ENCODE peak calls at places on chromosomes 6 and 20, in eight cellular contexts. One of them, this sample, is unnamed.
A peak's percentile ranks its signal among the peaks of the same experiment; 100 is the strongest.

GRCh38 chr6:110488606-110489005 is 12.2 kb upstream of the SLC22A16 start:
- DNase-seq in GM23338: no peak
- DNase-seq in coronary artery: no peak
- DNase-seq in left ventricle myocardium inferior: no peak
- DNase-seq in AG04450: no peak
- DNase-seq in PC-3: no peak
- DNase-seq in transverse colon: no peak
- DNase-seq in HL-60: no peak
- DNase-seq in this sample: no peak

GRCh38 chr6:36604090-36605060 is 10.2 kb downstream of the SRSF3 start:
- DNase-seq in GM23338: no peak
- DNase-seq in coronary artery: peak; percentile 4
- DNase-seq in left ventricle myocardium inferior: no peak
- DNase-seq in AG04450: no peak
- DNase-seq in PC-3: no peak
- DNase-seq in transverse colon: no peak
- DNase-seq in HL-60: no peak
- DNase-seq in this sample: no peak

GRCh38 chr6:70124882-70125535 is 177.9 kb downstream of the COL9A1 start:
- DNase-seq in GM23338: no peak
- DNase-seq in coronary artery: no peak
- DNase-seq in left ventricle myocardium inferior: no peak
- DNase-seq in AG04450: no peak
- DNase-seq in PC-3: peak; percentile 50
- DNase-seq in transverse colon: peak; percentile 13
- DNase-seq in HL-60: no peak
- DNase-seq in this sample: no peak

GRCh38 chr6:94350833-94351232 is 931.5 kb upstream of the EPHA7 start:
- DNase-seq in GM23338: peak; percentile 29
- DNase-seq in coronary artery: no peak
- DNase-seq in left ventricle myocardium inferior: no peak
- DNase-seq in AG04450: no peak
- DNase-seq in PC-3: no peak
- DNase-seq in transverse colon: no peak
- DNase-seq in HL-60: no peak
- DNase-seq in this sample: no peak

GRCh38 chr6:158841358-158841757 is 22.2 kb upstream of the EZR start:
- DNase-seq in GM23338: no peak
- DNase-seq in coronary artery: no peak
- DNase-seq in left ventricle myocardium inferior: no peak
- DNase-seq in AG04450: no peak
- DNase-seq in PC-3: no peak
- DNase-seq in transverse colon: no peak
- DNase-seq in HL-60: no peak
- DNase-seq in this sample: no peak

GRCh38 chr6:1575213-1576041 is 34.3 kb upstream of the FOXC1 start:
- DNase-seq in GM23338: no peak
- DNase-seq in coronary artery: no peak
- DNase-seq in left ventricle myocardium inferior: peak; percentile 33
- DNase-seq in AG04450: no peak
- DNase-seq in PC-3: no peak
- DNase-seq in transverse colon: no peak
- DNase-seq in HL-60: no peak
- DNase-seq in this sample: no peak

GRCh38 chr6:63764318-63764916 is 128.8 kb downstream of the PHF3 start:
- DNase-seq in GM23338: peak; percentile 68
- DNase-seq in coronary artery: no peak
- DNase-seq in left ventricle myocardium inferior: no peak
- DNase-seq in AG04450: peak; percentile 15
- DNase-seq in PC-3: peak; percentile 74
- DNase-seq in transverse colon: no peak
- DNase-seq in HL-60: peak; percentile 4
- DNase-seq in this sample: no peak

GRCh38 chr6:145012039-145012662 is 723.2 kb downstream of the EPM2A start:
- DNase-seq in GM23338: no peak
- DNase-seq in coronary artery: no peak
- DNase-seq in left ventricle myocardium inferior: no peak
- DNase-seq in AG04450: no peak
- DNase-seq in PC-3: no peak
- DNase-seq in transverse colon: no peak
- DNase-seq in HL-60: no peak
- DNase-seq in this sample: no peak

GRCh38 chr20:43379239-43379917 is 78.3 kb upstream of the SRSF6 start:
- DNase-seq in GM23338: no peak
- DNase-seq in coronary artery: no peak
- DNase-seq in left ventricle myocardium inferior: no peak
- DNase-seq in AG04450: peak; percentile 84
- DNase-seq in PC-3: peak; percentile 35
- DNase-seq in transverse colon: no peak
- DNase-seq in HL-60: no peak
- DNase-seq in this sample: no peak

GRCh38 chr20:46545827-46546138 is 4.7 kb downstream of the OCSTAMP start:
- DNase-seq in GM23338: no peak
- DNase-seq in coronary artery: no peak
- DNase-seq in left ventricle myocardium inferior: no peak
- DNase-seq in AG04450: no peak
- DNase-seq in PC-3: no peak
- DNase-seq in transverse colon: no peak
- DNase-seq in HL-60: no peak
- DNase-seq in this sample: no peak

GRCh38 chr6:83872386-83873118 is 13.1 kb downstream of the CYB5R4 start:
- DNase-seq in GM23338: no peak
- DNase-seq in coronary artery: no peak
- DNase-seq in left ventricle myocardium inferior: no peak
- DNase-seq in AG04450: no peak
- DNase-seq in PC-3: no peak
- DNase-seq in transverse colon: no peak
- DNase-seq in HL-60: no peak
- DNase-seq in this sample: no peak

GRCh38 chr6:106104941-106105340 is 18.8 kb downstream of the PRDM1 start:
- DNase-seq in GM23338: no peak
- DNase-seq in coronary artery: no peak
- DNase-seq in left ventricle myocardium inferior: no peak
- DNase-seq in AG04450: no peak
- DNase-seq in PC-3: no peak
- DNase-seq in transverse colon: no peak
- DNase-seq in HL-60: no peak
- DNase-seq in this sample: no peak

GRCh38 chr20:38573381-38573780 is 7.6 kb upstream of the ADIG start:
- DNase-seq in GM23338: no peak
- DNase-seq in coronary artery: no peak
- DNase-seq in left ventricle myocardium inferior: no peak
- DNase-seq in AG04450: no peak
- DNase-seq in PC-3: no peak
- DNase-seq in transverse colon: no peak
- DNase-seq in HL-60: no peak
- DNase-seq in this sample: no peak

GRCh38 chr20:32544260-32544722 is 40.8 kb downstream of the NOL4L start:
- DNase-seq in GM23338: no peak
- DNase-seq in coronary artery: no peak
- DNase-seq in left ventricle myocardium inferior: no peak
- DNase-seq in AG04450: no peak
- DNase-seq in PC-3: no peak
- DNase-seq in transverse colon: no peak
- DNase-seq in HL-60: no peak
- DNase-seq in this sample: no peak

GRCh38 chr6:25027221-25027916 is 91.6 kb upstream of the RIPOR2 start:
- DNase-seq in GM23338: peak; percentile 69
- DNase-seq in coronary artery: no peak
- DNase-seq in left ventricle myocardium inferior: no peak
- DNase-seq in AG04450: no peak
- DNase-seq in PC-3: no peak
- DNase-seq in transverse colon: peak; percentile 70
- DNase-seq in HL-60: no peak
- DNase-seq in this sample: no peak

GRCh38 chr6:88864347-88865057 is 98.9 kb downstream of the RNGTT start:
- DNase-seq in GM23338: no peak
- DNase-seq in coronary artery: no peak
- DNase-seq in left ventricle myocardium inferior: no peak
- DNase-seq in AG04450: no peak
- DNase-seq in PC-3: no peak
- DNase-seq in transverse colon: no peak
- DNase-seq in HL-60: no peak
- DNase-seq in this sample: no peak

GRCh38 chr6:44010411-44011349 is 116.6 kb downstream of the MRPL14 start:
- DNase-seq in GM23338: no peak
- DNase-seq in coronary artery: peak; percentile 64
- DNase-seq in left ventricle myocardium inferior: peak; percentile 51
- DNase-seq in AG04450: peak; percentile 96
- DNase-seq in PC-3: peak; percentile 91
- DNase-seq in transverse colon: no peak
- DNase-seq in HL-60: peak; percentile 71
- DNase-seq in this sample: peak; percentile 15

GRCh38 chr20:12166053-12166717 is 248.5 kb downstream of the BTBD3 start:
- DNase-seq in GM23338: no peak
- DNase-seq in coronary artery: peak; percentile 75
- DNase-seq in left ventricle myocardium inferior: peak; percentile 67
- DNase-seq in AG04450: peak; percentile 78
- DNase-seq in PC-3: peak; percentile 83
- DNase-seq in transverse colon: peak; percentile 41
- DNase-seq in HL-60: no peak
- DNase-seq in this sample: no peak

GRCh38 chr6:28543671-28544131 is 18.0 kb downstream of the GPX5 start:
- DNase-seq in GM23338: peak; percentile 52
- DNase-seq in coronary artery: no peak
- DNase-seq in left ventricle myocardium inferior: no peak
- DNase-seq in AG04450: no peak
- DNase-seq in PC-3: no peak
- DNase-seq in transverse colon: no peak
- DNase-seq in HL-60: peak; percentile 5
- DNase-seq in this sample: no peak

GRCh38 chr6:121711472-121711871 is 276.0 kb downstream of the GJA1 start:
- DNase-seq in GM23338: no peak
- DNase-seq in coronary artery: no peak
- DNase-seq in left ventricle myocardium inferior: no peak
- DNase-seq in AG04450: no peak
- DNase-seq in PC-3: no peak
- DNase-seq in transverse colon: no peak
- DNase-seq in HL-60: no peak
- DNase-seq in this sample: no peak

GRCh38 chr20:63766695-63767426 is 27.3 kb downstream of the SLC2A4RG start:
- DNase-seq in GM23338: no peak
- DNase-seq in coronary artery: no peak
- DNase-seq in left ventricle myocardium inferior: no peak
- DNase-seq in AG04450: no peak
- DNase-seq in PC-3: no peak
- DNase-seq in transverse colon: no peak
- DNase-seq in HL-60: no peak
- DNase-seq in this sample: no peak

GRCh38 chr6:165227644-165228329 is 81.6 kb downstream of the C6orf118 start:
- DNase-seq in GM23338: no peak
- DNase-seq in coronary artery: no peak
- DNase-seq in left ventricle myocardium inferior: no peak
- DNase-seq in AG04450: no peak
- DNase-seq in PC-3: peak; percentile 65
- DNase-seq in transverse colon: no peak
- DNase-seq in HL-60: no peak
- DNase-seq in this sample: no peak

GRCh38 chr20:50373674-50374286 is 136.4 kb upstream of the PTPN1 start:
- DNase-seq in GM23338: peak; percentile 31
- DNase-seq in coronary artery: no peak
- DNase-seq in left ventricle myocardium inferior: no peak
- DNase-seq in AG04450: no peak
- DNase-seq in PC-3: peak; percentile 87
- DNase-seq in transverse colon: no peak
- DNase-seq in HL-60: no peak
- DNase-seq in this sample: no peak

GRCh38 chr20:45154183-45154582 is 20.5 kb upstream of the PI3 start:
- DNase-seq in GM23338: peak; percentile 8
- DNase-seq in coronary artery: no peak
- DNase-seq in left ventricle myocardium inferior: no peak
- DNase-seq in AG04450: no peak
- DNase-seq in PC-3: no peak
- DNase-seq in transverse colon: no peak
- DNase-seq in HL-60: no peak
- DNase-seq in this sample: no peak

GRCh38 chr20:45156728-45157127 is 18.0 kb upstream of the PI3 start:
- DNase-seq in GM23338: no peak
- DNase-seq in coronary artery: no peak
- DNase-seq in left ventricle myocardium inferior: no peak
- DNase-seq in AG04450: no peak
- DNase-seq in PC-3: no peak
- DNase-seq in transverse colon: no peak
- DNase-seq in HL-60: peak; percentile 42
- DNase-seq in this sample: no peak

GRCh38 chr20:45153147-45153546 is 21.6 kb upstream of the PI3 start:
- DNase-seq in GM23338: no peak
- DNase-seq in coronary artery: no peak
- DNase-seq in left ventricle myocardium inferior: no peak
- DNase-seq in AG04450: no peak
- DNase-seq in PC-3: no peak
- DNase-seq in transverse colon: no peak
- DNase-seq in HL-60: no peak
- DNase-seq in this sample: peak; percentile 35

GRCh38 chr20:45153756-45154155 is 20.9 kb upstream of the PI3 start:
- DNase-seq in GM23338: no peak
- DNase-seq in coronary artery: no peak
- DNase-seq in left ventricle myocardium inferior: no peak
- DNase-seq in AG04450: no peak
- DNase-seq in PC-3: no peak
- DNase-seq in transverse colon: no peak
- DNase-seq in HL-60: peak; percentile 42
- DNase-seq in this sample: no peak

GRCh38 chr20:45157977-45158376 is 16.7 kb upstream of the PI3 start:
- DNase-seq in GM23338: no peak
- DNase-seq in coronary artery: no peak
- DNase-seq in left ventricle myocardium inferior: no peak
- DNase-seq in AG04450: no peak
- DNase-seq in PC-3: peak; percentile 96
- DNase-seq in transverse colon: no peak
- DNase-seq in HL-60: no peak
- DNase-seq in this sample: no peak
- H3K27ac ChIP-seq in GM23338: no peak overlapping the region
- H3K27ac ChIP-seq in coronary artery: no peak overlapping the region
- H3K27ac ChIP-seq in left ventricle myocardium inferior: no peak overlapping the region
- H3K27ac ChIP-seq in AG04450: no peak overlapping the region
- H3K27ac ChIP-seq in PC-3: peak overlapping the region; percentile 74
- H3K27ac ChIP-seq in transverse colon: peak overlapping the region; percentile 63
- H3K27ac ChIP-seq in HL-60: no peak overlapping the region
- H3K27ac ChIP-seq in this sample: no peak overlapping the region

GRCh38 chr6:142819603-142820335 is 125.2 kb downstream of the HIVEP2 start:
- DNase-seq in GM23338: no peak
- DNase-seq in coronary artery: no peak
- DNase-seq in left ventricle myocardium inferior: no peak
- DNase-seq in AG04450: no peak
- DNase-seq in PC-3: no peak
- DNase-seq in transverse colon: no peak
- DNase-seq in HL-60: peak; percentile 37
- DNase-seq in this sample: no peak
- H3K4me3 ChIP-seq in GM23338: no peak overlapping the region
- H3K4me3 ChIP-seq in coronary artery: peak overlapping the region; percentile 68
- H3K4me3 ChIP-seq in left ventricle myocardium inferior: peak overlapping the region; percentile 59
- H3K4me3 ChIP-seq in AG04450: peak overlapping the region; percentile 2
- H3K4me3 ChIP-seq in PC-3: no peak overlapping the region
- H3K4me3 ChIP-seq in transverse colon: peak overlapping the region; percentile 45
- H3K4me3 ChIP-seq in HL-60: peak overlapping the region; percentile 35
- H3K4me3 ChIP-seq in this sample: no peak overlapping the region

GRCh38 chr6:125779924-125780539 is 10.7 kb upstream of the NCOA7 start:
- DNase-seq in GM23338: peak; percentile 97
- DNase-seq in coronary artery: peak; percentile 91
- DNase-seq in left ventricle myocardium inferior: peak; percentile 79
- DNase-seq in AG04450: peak; percentile 79
- DNase-seq in PC-3: peak; percentile 94
- DNase-seq in transverse colon: peak; percentile 85
- DNase-seq in HL-60: peak; percentile 91
- DNase-seq in this sample: peak; percentile 71
- TF ChIP-seq CTCF in GM23338: no peak
- TF ChIP-seq CTCF in coronary artery: no peak
- TF ChIP-seq CTCF in left ventricle myocardium inferior: peak; percentile 56
- TF ChIP-seq CTCF in AG04450: peak; percentile 28
- TF ChIP-seq CTCF in PC-3: no peak
- TF ChIP-seq CTCF in transverse colon: peak; percentile 79
- TF ChIP-seq CTCF in HL-60: no peak
- TF ChIP-seq CTCF in this sample: no peak

GRCh38 chr6:29722773-29723665 is at the start of gene HLA-F:
- DNase-seq in GM23338: peak; percentile 91
- DNase-seq in coronary artery: peak; percentile 95
- DNase-seq in left ventricle myocardium inferior: peak; percentile 85
- DNase-seq in AG04450: no peak
- DNase-seq in PC-3: peak; percentile 90
- DNase-seq in transverse colon: peak; percentile 93
- DNase-seq in HL-60: peak; percentile 21
- DNase-seq in this sample: peak; percentile 92
- H3K27ac ChIP-seq in GM23338: no peak within 1 kb of the TSS
- H3K27ac ChIP-seq in coronary artery: peak within 1 kb of the TSS; percentile 95
- H3K27ac ChIP-seq in left ventricle myocardium inferior: peak within 1 kb of the TSS; percentile 93
- H3K27ac ChIP-seq in AG04450: no peak within 1 kb of the TSS
- H3K27ac ChIP-seq in PC-3: no peak within 1 kb of the TSS
- H3K27ac ChIP-seq in transverse colon: peak within 1 kb of the TSS; percentile 90
- H3K27ac ChIP-seq in HL-60: no peak within 1 kb of the TSS
- H3K27ac ChIP-seq in this sample: no peak within 1 kb of the TSS